ENCODE peak calls at places on chromosome 22, in four cellular contexts. G is hypothalamus; X is stimulated activated CD4-positive, alpha-beta T cell treated with anti-CD3 and anti-CD28 coated beads, Interleukin-1b, Interleukin-23, amount 100 ng/mL, for 1 hour; U is GM18507. W is an unnamed sample.
A peak's percentile ranks its signal among the peaks of the same experiment; 100 is the strongest.

GRCh38 chr22:18048441-18048898 is 24.1 kb upstream of the MICAL3 start:
- DNase-seq in G (no peak), X (no peak), U (no peak), W (peak; percentile 57)

GRCh38 chr22:49735411-49736311 is 92.0 kb downstream of the BRD1 start:
- DNase-seq in G (no peak), X (no peak), U (no peak), W (no peak)

GRCh38 chr22:35547993-35548761 is 7.5 kb downstream of the RASD2 start:
- DNase-seq in G (no peak), X (no peak), U (no peak), W (no peak)

GRCh38 chr22:39818050-39818449 is 75.5 kb downstream of the ENTHD1 start:
- DNase-seq in G (no peak), X (no peak), U (no peak), W (peak; percentile 50)

GRCh38 chr22:42066133-42066761 is 4.4 kb downstream of the NAGA start:
- DNase-seq in G (no peak), X (no peak), U (no peak), W (no peak)

GRCh38 chr22:49210606-49211005 is 617.1 kb downstream of the BRD1 start:
- DNase-seq in G (no peak), X (no peak), U (no peak), W (no peak)

GRCh38 chr22:46038516-46039430 is 61.8 kb upstream of the WNT7B start:
- DNase-seq in G (no peak), X (no peak), U (no peak), W (no peak)

GRCh38 chr22:47591709-47592108 is 829.3 kb downstream of the TBC1D22A start:
- DNase-seq in G (no peak), X (no peak), U (no peak), W (no peak)

GRCh38 chr22:22856885-22857606 is 30.6 kb upstream of the IGLL5 start:
- DNase-seq in G (no peak), X (no peak), U (no peak), W (no peak)

GRCh38 chr22:30413001-30413400 is 12.6 kb upstream of the MTFP1 start:
- DNase-seq in G (no peak), X (no peak), U (no peak), W (no peak)

GRCh38 chr22:45254789-45255261 is 14.1 kb upstream of the KIAA0930 start:
- DNase-seq in G (no peak), X (no peak), U (no peak), W (no peak)

GRCh38 chr22:33921576-33922181 is 1.4 kb upstream of the LARGE1 start:
- DNase-seq in G (peak; percentile 76), X (no peak), U (no peak), W (peak; percentile 60)

GRCh38 chr22:37014835-37015586 is 4.2 kb downstream of the TST start:
- DNase-seq in G (no peak), X (no peak), U (no peak), W (no peak)

GRCh38 chr22:20607157-20607907 is 99.9 kb downstream of the MED15 start:
- DNase-seq in G (no peak), X (no peak), U (no peak), W (no peak)